ENCODE peak calls at places on chromosomes 11 and 22, in four cellular contexts. One of them, this sample, is unnamed.

GRCh38 chr11:37110383-37110782 is 512.3 kb upstream of the RAG2 start:
- DNase-seq in fibroblast of pulmonary artery: peak; percentile 8
- DNase-seq in NB4: no peak
- DNase-seq in WERI-Rb-1: no peak
- DNase-seq in this sample: no peak

GRCh38 chr11:128181090-128181485 is 406.3 kb downstream of the ETS1 start:
- DNase-seq in fibroblast of pulmonary artery: peak; percentile 97
- DNase-seq in NB4: no peak
- DNase-seq in WERI-Rb-1: no peak
- DNase-seq in this sample: peak; percentile 96

GRCh38 chr22:49299821-49300231 is 527.8 kb downstream of the BRD1 start:
- DNase-seq in fibroblast of pulmonary artery: no peak
- DNase-seq in NB4: no peak
- DNase-seq in WERI-Rb-1: no peak
- DNase-seq in this sample: no peak

GRCh38 chr11:75790986-75791385 is 22.4 kb downstream of the DGAT2 start:
- DNase-seq in fibroblast of pulmonary artery: no peak
- DNase-seq in NB4: no peak
- DNase-seq in WERI-Rb-1: no peak
- DNase-seq in this sample: no peak

GRCh38 chr11:12007230-12007593 is 1.2 kb downstream of the DKK3 start:
- DNase-seq in fibroblast of pulmonary artery: no peak
- DNase-seq in NB4: no peak
- DNase-seq in WERI-Rb-1: no peak
- DNase-seq in this sample: no peak

GRCh38 chr11:16917941-16918340 is 96.3 kb downstream of the PLEKHA7 start:
- DNase-seq in fibroblast of pulmonary artery: peak; percentile 36
- DNase-seq in NB4: no peak
- DNase-seq in WERI-Rb-1: no peak
- DNase-seq in this sample: no peak

GRCh38 chr22:44005524-44005923 is 18.6 kb upstream of the PARVB start:
- DNase-seq in fibroblast of pulmonary artery: no peak
- DNase-seq in NB4: peak; percentile 82
- DNase-seq in WERI-Rb-1: no peak
- DNase-seq in this sample: no peak

GRCh38 chr11:45743556-45744468 is 61.1 kb upstream of the SLC35C1 start:
- DNase-seq in fibroblast of pulmonary artery: no peak
- DNase-seq in NB4: no peak
- DNase-seq in WERI-Rb-1: no peak
- DNase-seq in this sample: no peak

GRCh38 chr11:101880208-101880607 is 34.6 kb upstream of the CEP126 start:
- DNase-seq in fibroblast of pulmonary artery: peak; percentile 86
- DNase-seq in NB4: peak; percentile 63
- DNase-seq in WERI-Rb-1: peak; percentile 8
- DNase-seq in this sample: peak; percentile 86

GRCh38 chr11:69799582-69799981 is 19.6 kb downstream of the FGF3 start:
- DNase-seq in fibroblast of pulmonary artery: peak; percentile 11
- DNase-seq in NB4: peak; percentile 54
- DNase-seq in WERI-Rb-1: peak; percentile 43
- DNase-seq in this sample: peak; percentile 11

GRCh38 chr11:26993965-26994446 is at the start of gene FIBIN:
- DNase-seq in fibroblast of pulmonary artery: peak; percentile 83
- DNase-seq in NB4: no peak
- DNase-seq in WERI-Rb-1: no peak
- DNase-seq in this sample: peak; percentile 81

GRCh38 chr11:119907122-119907933 is 178.3 kb upstream of the NECTIN1 start:
- DNase-seq in fibroblast of pulmonary artery: no peak
- DNase-seq in NB4: no peak
- DNase-seq in WERI-Rb-1: peak; percentile 76
- DNase-seq in this sample: no peak

GRCh38 chr22:42384506-42384905 is 47.7 kb downstream of the NFAM1 start:
- DNase-seq in fibroblast of pulmonary artery: no peak
- DNase-seq in NB4: no peak
- DNase-seq in WERI-Rb-1: no peak
- DNase-seq in this sample: no peak

GRCh38 chr11:1896895-1897294 is 5.2 kb upstream of the PRR33 start:
- DNase-seq in fibroblast of pulmonary artery: no peak
- DNase-seq in NB4: no peak
- DNase-seq in WERI-Rb-1: no peak
- DNase-seq in this sample: no peak

GRCh38 chr11:118061401-118062125 is 15.3 kb upstream of the TMPRSS4 start:
- DNase-seq in fibroblast of pulmonary artery: no peak
- DNase-seq in NB4: no peak
- DNase-seq in WERI-Rb-1: no peak
- DNase-seq in this sample: no peak

GRCh38 chr11:132056689-132057088 is 686.3 kb downstream of the NTM start:
- DNase-seq in fibroblast of pulmonary artery: peak; percentile 72
- DNase-seq in NB4: peak; percentile 11
- DNase-seq in WERI-Rb-1: no peak
- DNase-seq in this sample: peak; percentile 79

GRCh38 chr22:46370584-46371373 is 35.3 kb downstream of the TRMU start:
- DNase-seq in fibroblast of pulmonary artery: no peak
- DNase-seq in NB4: no peak
- DNase-seq in WERI-Rb-1: no peak
- DNase-seq in this sample: no peak

GRCh38 chr11:47395225-47396048 is 13.0 kb upstream of the SLC39A13 start:
- DNase-seq in fibroblast of pulmonary artery: no peak
- DNase-seq in NB4: peak; percentile 79
- DNase-seq in WERI-Rb-1: no peak
- DNase-seq in this sample: no peak

GRCh38 chr11:78469905-78470304 is 52.3 kb upstream of the GAB2 start:
- DNase-seq in fibroblast of pulmonary artery: peak; percentile 13
- DNase-seq in NB4: no peak
- DNase-seq in WERI-Rb-1: no peak
- DNase-seq in this sample: no peak

GRCh38 chr22:22030493-22031182 is 48.1 kb upstream of the TOP3B start:
- DNase-seq in fibroblast of pulmonary artery: peak; percentile 8
- DNase-seq in NB4: peak; percentile 62
- DNase-seq in WERI-Rb-1: peak; percentile 51
- DNase-seq in this sample: peak; percentile 8

GRCh38 chr11:129075757-129076156 is 116.4 kb downstream of the ARHGAP32 start:
- DNase-seq in fibroblast of pulmonary artery: no peak
- DNase-seq in NB4: no peak
- DNase-seq in WERI-Rb-1: no peak
- DNase-seq in this sample: no peak

GRCh38 chr22:47166446-47167016 is 404.1 kb downstream of the TBC1D22A start:
- DNase-seq in fibroblast of pulmonary artery: no peak
- DNase-seq in NB4: no peak
- DNase-seq in WERI-Rb-1: peak; percentile 5
- DNase-seq in this sample: no peak

GRCh38 chr22:41382610-41383009 is 868 bp downstream of the TEF start:
- DNase-seq in fibroblast of pulmonary artery: no peak
- DNase-seq in NB4: no peak
- DNase-seq in WERI-Rb-1: no peak
- DNase-seq in this sample: no peak

GRCh38 chr22:31062566-31063230 is 18.4 kb upstream of the SMTN start:
- DNase-seq in fibroblast of pulmonary artery: no peak
- DNase-seq in NB4: no peak
- DNase-seq in WERI-Rb-1: no peak
- DNase-seq in this sample: peak; percentile 49

GRCh38 chr11:23233075-23233474 is 372.8 kb upstream of the CCDC179 start:
- DNase-seq in fibroblast of pulmonary artery: peak; percentile 79
- DNase-seq in NB4: no peak
- DNase-seq in WERI-Rb-1: no peak
- DNase-seq in this sample: peak; percentile 63

GRCh38 chr11:76265771-76266241 is 59.5 kb upstream of the WNT11 start:
- DNase-seq in fibroblast of pulmonary artery: no peak
- DNase-seq in NB4: no peak
- DNase-seq in WERI-Rb-1: no peak
- DNase-seq in this sample: peak; percentile 39

GRCh38 chr11:117823294-117823940 is 1.1 kb downstream of the FXYD2 start:
- DNase-seq in fibroblast of pulmonary artery: peak; percentile 23
- DNase-seq in NB4: peak; percentile 73
- DNase-seq in WERI-Rb-1: no peak
- DNase-seq in this sample: no peak

GRCh38 chr11:9571071-9571765 is 2.3 kb upstream of the WEE1 start:
- DNase-seq in fibroblast of pulmonary artery: no peak
- DNase-seq in NB4: no peak
- DNase-seq in WERI-Rb-1: no peak
- DNase-seq in this sample: no peak

GRCh38 chr11:14655435-14655834 is 11.8 kb downstream of the PDE3B start:
- DNase-seq in fibroblast of pulmonary artery: no peak
- DNase-seq in NB4: no peak
- DNase-seq in WERI-Rb-1: no peak
- DNase-seq in this sample: no peak
- H3K4me3 ChIP-seq in fibroblast of pulmonary artery: no peak overlapping the region
- H3K4me3 ChIP-seq in NB4: no peak overlapping the region
- H3K4me3 ChIP-seq in WERI-Rb-1: no peak overlapping the region
- H3K4me3 ChIP-seq in this sample: no peak overlapping the region

GRCh38 chr11:693887-694562 is 997 bp downstream of the DEAF1 start:
- DNase-seq in fibroblast of pulmonary artery: no peak
- DNase-seq in NB4: no peak
- DNase-seq in WERI-Rb-1: no peak
- DNase-seq in this sample: no peak

GRCh38 chr11:695606-696381 is at the start of gene TMEM80:
- DNase-seq in fibroblast of pulmonary artery: peak; percentile 98
- DNase-seq in NB4: peak; percentile 98
- DNase-seq in WERI-Rb-1: peak; percentile 98
- DNase-seq in this sample: peak; percentile 99

GRCh38 chr11:697028-697491 is 1.4 kb downstream of the TMEM80 start:
- DNase-seq in fibroblast of pulmonary artery: peak; percentile 47
- DNase-seq in NB4: peak; percentile 35
- DNase-seq in WERI-Rb-1: no peak
- DNase-seq in this sample: peak; percentile 83

GRCh38 chr11:694563-695331 is at the start of gene DEAF1:
- DNase-seq in fibroblast of pulmonary artery: peak; percentile 98
- DNase-seq in NB4: peak; percentile 97
- DNase-seq in WERI-Rb-1: peak; percentile 98
- DNase-seq in this sample: peak; percentile 98

GRCh38 chr11:695332-695605 is 247 bp upstream of the DEAF1 start:
- DNase-seq in fibroblast of pulmonary artery: no peak
- DNase-seq in NB4: no peak
- DNase-seq in WERI-Rb-1: no peak
- DNase-seq in this sample: no peak
- TF ChIP-seq CTCF in fibroblast of pulmonary artery: no peak
- TF ChIP-seq CTCF in NB4: no peak
- TF ChIP-seq CTCF in WERI-Rb-1: no peak
- TF ChIP-seq CTCF in this sample: no peak

GRCh38 chr22:38853149-38853548 is 9.3 kb upstream of the NPTXR start:
- DNase-seq in fibroblast of pulmonary artery: no peak
- DNase-seq in NB4: no peak
- DNase-seq in WERI-Rb-1: no peak
- DNase-seq in this sample: no peak
- H3K4me3 ChIP-seq in fibroblast of pulmonary artery: no peak overlapping the region
- H3K4me3 ChIP-seq in NB4: no peak overlapping the region
- H3K4me3 ChIP-seq in WERI-Rb-1: no peak overlapping the region
- H3K4me3 ChIP-seq in this sample: no peak overlapping the region

GRCh38 chr11:4203603-4204360 is 109.2 kb downstream of the RRM1 start:
- DNase-seq in fibroblast of pulmonary artery: no peak
- DNase-seq in NB4: no peak
- DNase-seq in WERI-Rb-1: no peak
- DNase-seq in this sample: no peak
- TF ChIP-seq CTCF in fibroblast of pulmonary artery: no peak
- TF ChIP-seq CTCF in NB4: no peak
- TF ChIP-seq CTCF in WERI-Rb-1: peak; percentile 5
- TF ChIP-seq CTCF in this sample: no peak

This sample was measured in cardiac fibroblast.